ENCODE peak calls at places on chromosomes 5 and 9, in nine cellular contexts. One of them, this sample, is unnamed.

GRCh38 chr5:157165668-157166067 is 396 bp downstream of the GARIN3 start:
- DNase-seq in brain microvascular endothelial cell: no peak
- DNase-seq in neural progenitor cell: no peak
- DNase-seq in PC-3: no peak
- DNase-seq in mucosa of descending colon: no peak
- DNase-seq in prostate gland: no peak
- DNase-seq in psoas muscle: no peak
- DNase-seq in transverse colon: no peak
- DNase-seq in cardiac muscle cell: no peak
- DNase-seq in this sample: no peak

GRCh38 chr9:91580136-91580535 is 156.5 kb upstream of the NFIL3 start:
- DNase-seq in neural progenitor cell: no peak
- DNase-seq in psoas muscle: no peak
- DNase-seq in prostate gland: no peak
- DNase-seq in PC-3: peak; percentile 32
- DNase-seq in cardiac muscle cell: peak; percentile 63
- DNase-seq in brain microvascular endothelial cell: peak; percentile 59
- DNase-seq in mucosa of descending colon: no peak
- DNase-seq in transverse colon: no peak
- DNase-seq in this sample: no peak

GRCh38 chr5:18483386-18483785 is 849.1 kb downstream of the TAF11L14 start:
- DNase-seq in brain microvascular endothelial cell: no peak
- DNase-seq in prostate gland: no peak
- DNase-seq in transverse colon: no peak
- DNase-seq in psoas muscle: no peak
- DNase-seq in mucosa of descending colon: no peak
- DNase-seq in neural progenitor cell: no peak
- DNase-seq in PC-3: peak; percentile 92
- DNase-seq in cardiac muscle cell: no peak
- DNase-seq in this sample: no peak

GRCh38 chr9:80804873-80805272 is 884.5 kb downstream of the TLE1 start:
- DNase-seq in neural progenitor cell: no peak
- DNase-seq in psoas muscle: no peak
- DNase-seq in brain microvascular endothelial cell: no peak
- DNase-seq in PC-3: no peak
- DNase-seq in transverse colon: no peak
- DNase-seq in prostate gland: no peak
- DNase-seq in cardiac muscle cell: no peak
- DNase-seq in mucosa of descending colon: no peak
- DNase-seq in this sample: no peak

GRCh38 chr5:149680810-149681221 is 49.3 kb upstream of the PPARGC1B start:
- DNase-seq in PC-3: no peak
- DNase-seq in transverse colon: peak; percentile 26
- DNase-seq in cardiac muscle cell: peak; percentile 47
- DNase-seq in psoas muscle: peak; percentile 29
- DNase-seq in neural progenitor cell: no peak
- DNase-seq in prostate gland: no peak
- DNase-seq in brain microvascular endothelial cell: no peak
- DNase-seq in mucosa of descending colon: no peak
- DNase-seq in this sample: no peak

GRCh38 chr5:553874-554273 is 29.6 kb upstream of the SLC9A3 start:
- DNase-seq in mucosa of descending colon: peak; percentile 82
- DNase-seq in psoas muscle: no peak
- DNase-seq in cardiac muscle cell: no peak
- DNase-seq in transverse colon: peak; percentile 87
- DNase-seq in neural progenitor cell: no peak
- DNase-seq in brain microvascular endothelial cell: no peak
- DNase-seq in PC-3: peak; percentile 57
- DNase-seq in prostate gland: no peak
- DNase-seq in this sample: no peak

GRCh38 chr5:66963559-66963971 is 233.0 kb downstream of the CD180 start:
- DNase-seq in transverse colon: no peak
- DNase-seq in cardiac muscle cell: peak; percentile 70
- DNase-seq in PC-3: peak; percentile 57
- DNase-seq in mucosa of descending colon: no peak
- DNase-seq in neural progenitor cell: no peak
- DNase-seq in psoas muscle: no peak
- DNase-seq in brain microvascular endothelial cell: no peak
- DNase-seq in prostate gland: no peak
- DNase-seq in this sample: no peak

GRCh38 chr9:7320139-7320538 is 479.4 kb downstream of the DMAC1 start:
- DNase-seq in transverse colon: peak; percentile 8
- DNase-seq in prostate gland: no peak
- DNase-seq in mucosa of descending colon: no peak
- DNase-seq in psoas muscle: no peak
- DNase-seq in PC-3: peak; percentile 1
- DNase-seq in neural progenitor cell: no peak
- DNase-seq in brain microvascular endothelial cell: peak; percentile 78
- DNase-seq in cardiac muscle cell: no peak
- DNase-seq in this sample: no peak

GRCh38 chr9:81874228-81874627 is 54.0 kb upstream of the SPATA31D4 start:
- DNase-seq in prostate gland: no peak
- DNase-seq in neural progenitor cell: no peak
- DNase-seq in brain microvascular endothelial cell: no peak
- DNase-seq in transverse colon: no peak
- DNase-seq in psoas muscle: no peak
- DNase-seq in PC-3: no peak
- DNase-seq in cardiac muscle cell: no peak
- DNase-seq in mucosa of descending colon: no peak
- DNase-seq in this sample: no peak

GRCh38 chr5:143870871-143871632 is 59.1 kb downstream of the HMHB1 start:
- DNase-seq in neural progenitor cell: no peak
- DNase-seq in PC-3: peak; percentile 67
- DNase-seq in cardiac muscle cell: no peak
- DNase-seq in brain microvascular endothelial cell: no peak
- DNase-seq in mucosa of descending colon: no peak
- DNase-seq in prostate gland: no peak
- DNase-seq in transverse colon: peak; percentile 12
- DNase-seq in psoas muscle: no peak
- DNase-seq in this sample: no peak

GRCh38 chr5:73625905-73626811 is at the start of gene ARHGEF28:
- DNase-seq in transverse colon: peak; percentile 79
- DNase-seq in cardiac muscle cell: peak; percentile 66
- DNase-seq in psoas muscle: peak; percentile 65
- DNase-seq in brain microvascular endothelial cell: no peak
- DNase-seq in mucosa of descending colon: peak; percentile 86
- DNase-seq in PC-3: peak; percentile 80
- DNase-seq in prostate gland: peak; percentile 68
- DNase-seq in neural progenitor cell: peak; percentile 82
- DNase-seq in this sample: peak; percentile 2

GRCh38 chr5:139684350-139684880 is 36.3 kb downstream of the CXXC5 start:
- DNase-seq in mucosa of descending colon: no peak
- DNase-seq in brain microvascular endothelial cell: no peak
- DNase-seq in neural progenitor cell: no peak
- DNase-seq in psoas muscle: no peak
- DNase-seq in PC-3: no peak
- DNase-seq in cardiac muscle cell: no peak
- DNase-seq in transverse colon: no peak
- DNase-seq in prostate gland: no peak
- DNase-seq in this sample: no peak

GRCh38 chr5:139683295-139684271 is 35.4 kb downstream of the CXXC5 start:
- DNase-seq in psoas muscle: no peak
- DNase-seq in brain microvascular endothelial cell: no peak
- DNase-seq in mucosa of descending colon: no peak
- DNase-seq in neural progenitor cell: peak; percentile 18
- DNase-seq in prostate gland: no peak
- DNase-seq in transverse colon: no peak
- DNase-seq in PC-3: no peak
- DNase-seq in cardiac muscle cell: no peak
- DNase-seq in this sample: no peak

GRCh38 chr5:139686356-139686918 is 38.3 kb downstream of the CXXC5 start:
- DNase-seq in brain microvascular endothelial cell: no peak
- DNase-seq in PC-3: no peak
- DNase-seq in prostate gland: no peak
- DNase-seq in mucosa of descending colon: no peak
- DNase-seq in cardiac muscle cell: no peak
- DNase-seq in neural progenitor cell: no peak
- DNase-seq in psoas muscle: no peak
- DNase-seq in transverse colon: no peak
- DNase-seq in this sample: no peak

GRCh38 chr5:139685886-139686285 is 37.7 kb downstream of the CXXC5 start:
- DNase-seq in psoas muscle: no peak
- DNase-seq in mucosa of descending colon: no peak
- DNase-seq in brain microvascular endothelial cell: no peak
- DNase-seq in cardiac muscle cell: no peak
- DNase-seq in prostate gland: no peak
- DNase-seq in transverse colon: no peak
- DNase-seq in PC-3: no peak
- DNase-seq in neural progenitor cell: no peak
- DNase-seq in this sample: no peak

GRCh38 chr5:139684881-139685749 is 37.0 kb downstream of the CXXC5 start:
- DNase-seq in psoas muscle: peak; percentile 71
- DNase-seq in neural progenitor cell: peak; percentile 40
- DNase-seq in brain microvascular endothelial cell: no peak
- DNase-seq in transverse colon: no peak
- DNase-seq in cardiac muscle cell: no peak
- DNase-seq in prostate gland: no peak
- DNase-seq in mucosa of descending colon: no peak
- DNase-seq in PC-3: no peak
- DNase-seq in this sample: no peak
- TF ChIP-seq CTCF in psoas muscle: peak; percentile 35
- TF ChIP-seq CTCF in neural progenitor cell: peak; percentile 42
- TF ChIP-seq CTCF in brain microvascular endothelial cell: peak; percentile 38
- TF ChIP-seq CTCF in transverse colon: no peak
- TF ChIP-seq CTCF in cardiac muscle cell: no peak
- TF ChIP-seq CTCF in prostate gland: peak; percentile 4
- TF ChIP-seq CTCF in mucosa of descending colon: no peak
- TF ChIP-seq CTCF in PC-3: peak; percentile 32
- TF ChIP-seq CTCF in this sample: peak; percentile 29

GRCh38 chr5:179892255-179892654 is 15.4 kb downstream of the TBC1D9B start:
- DNase-seq in prostate gland: no peak
- DNase-seq in psoas muscle: no peak
- DNase-seq in transverse colon: no peak
- DNase-seq in mucosa of descending colon: no peak
- DNase-seq in neural progenitor cell: no peak
- DNase-seq in brain microvascular endothelial cell: no peak
- DNase-seq in cardiac muscle cell: no peak
- DNase-seq in PC-3: no peak
- DNase-seq in this sample: no peak
- H3K36me3 ChIP-seq in prostate gland: peaks cover 29% of the 10 kb centered on the region
- H3K36me3 ChIP-seq in psoas muscle: peaks cover 99% of the 10 kb centered on the region
- H3K36me3 ChIP-seq in transverse colon: no peaks in the 10 kb centered on the region
- H3K36me3 ChIP-seq in mucosa of descending colon: peaks cover 17% of the 10 kb centered on the region
- H3K36me3 ChIP-seq in neural progenitor cell: no peaks in the 10 kb centered on the region
- H3K36me3 ChIP-seq in brain microvascular endothelial cell: peaks cover 82% of the 10 kb centered on the region
- H3K36me3 ChIP-seq in cardiac muscle cell: peaks cover 36% of the 10 kb centered on the region
- H3K36me3 ChIP-seq in PC-3: peaks cover 8% of the 10 kb centered on the region
- H3K36me3 ChIP-seq in this sample: peaks cover 80% of the 10 kb centered on the region

DNA sequence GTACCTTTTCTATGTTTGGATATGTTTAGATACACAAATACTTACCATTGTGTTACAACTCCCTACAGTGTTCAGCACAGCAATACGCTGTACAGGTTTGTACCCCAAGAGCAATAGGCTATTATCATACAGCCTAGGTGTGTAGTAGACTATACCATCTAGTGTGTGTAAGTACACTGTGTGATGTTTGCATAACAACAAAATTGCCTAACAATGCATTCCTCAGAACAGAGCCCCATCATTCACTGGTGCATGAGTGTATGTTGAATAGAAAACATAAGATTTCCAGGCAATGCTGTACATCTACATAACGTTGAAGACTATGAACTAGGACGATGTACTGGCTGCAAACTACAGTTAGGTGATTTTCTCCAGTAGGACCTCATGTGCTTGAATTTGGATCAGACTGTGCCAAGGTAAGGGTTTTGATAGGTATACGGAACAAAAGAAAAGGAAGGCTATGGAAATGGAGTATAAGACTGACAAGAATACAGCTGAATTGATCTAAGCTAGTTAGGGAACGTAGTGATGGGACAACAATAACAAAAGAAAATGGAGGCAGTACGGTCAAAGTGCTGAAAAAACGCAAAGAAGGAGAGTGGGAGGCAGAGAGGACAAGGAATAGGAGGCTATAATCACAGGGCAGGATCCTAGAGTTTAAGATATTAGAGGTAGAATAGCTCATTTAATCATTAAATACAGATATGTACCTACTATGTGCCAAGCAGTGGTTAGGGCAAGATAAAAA is 46.9 kb downstream of the FNIP1 start:
- DNase-seq in neural progenitor cell: no peak
- DNase-seq in mucosa of descending colon: no peak
- DNase-seq in brain microvascular endothelial cell: no peak
- DNase-seq in transverse colon: no peak
- DNase-seq in cardiac muscle cell: no peak
- DNase-seq in psoas muscle: no peak
- DNase-seq in prostate gland: no peak
- DNase-seq in PC-3: no peak
- DNase-seq in this sample: no peak
- TF ChIP-seq CTCF in neural progenitor cell: no peak
- TF ChIP-seq CTCF in mucosa of descending colon: no peak
- TF ChIP-seq CTCF in brain microvascular endothelial cell: no peak
- TF ChIP-seq CTCF in transverse colon: no peak
- TF ChIP-seq CTCF in cardiac muscle cell: no peak
- TF ChIP-seq CTCF in psoas muscle: no peak
- TF ChIP-seq CTCF in prostate gland: no peak
- TF ChIP-seq CTCF in PC-3: no peak
- TF ChIP-seq CTCF in this sample: no peak

GRCh38 chr5:141611289-141611688 is 7.5 kb downstream of the DIAPH1 start:
- DNase-seq in PC-3: no peak
- DNase-seq in mucosa of descending colon: no peak
- DNase-seq in brain microvascular endothelial cell: no peak
- DNase-seq in neural progenitor cell: peak; percentile 42
- DNase-seq in psoas muscle: no peak
- DNase-seq in cardiac muscle cell: no peak
- DNase-seq in prostate gland: no peak
- DNase-seq in transverse colon: no peak
- DNase-seq in this sample: no peak

GRCh38 chr5:141609044-141609443 is 9.8 kb downstream of the DIAPH1 start:
- DNase-seq in mucosa of descending colon: no peak
- DNase-seq in prostate gland: no peak
- DNase-seq in cardiac muscle cell: no peak
- DNase-seq in brain microvascular endothelial cell: no peak
- DNase-seq in transverse colon: no peak
- DNase-seq in PC-3: no peak
- DNase-seq in psoas muscle: no peak
- DNase-seq in neural progenitor cell: no peak
- DNase-seq in this sample: no peak

GRCh38 chr5:141605523-141606277 is 13.1 kb downstream of the DIAPH1 start:
- DNase-seq in mucosa of descending colon: no peak
- DNase-seq in neural progenitor cell: no peak
- DNase-seq in transverse colon: peak; percentile 60
- DNase-seq in psoas muscle: no peak
- DNase-seq in cardiac muscle cell: no peak
- DNase-seq in prostate gland: no peak
- DNase-seq in PC-3: no peak
- DNase-seq in brain microvascular endothelial cell: peak; percentile 92
- DNase-seq in this sample: peak; percentile 14

GRCh38 chr5:141608557-141608956 is 10.2 kb downstream of the DIAPH1 start:
- DNase-seq in prostate gland: no peak
- DNase-seq in psoas muscle: no peak
- DNase-seq in neural progenitor cell: no peak
- DNase-seq in cardiac muscle cell: no peak
- DNase-seq in transverse colon: no peak
- DNase-seq in mucosa of descending colon: no peak
- DNase-seq in PC-3: no peak
- DNase-seq in brain microvascular endothelial cell: no peak
- DNase-seq in this sample: no peak

DNA sequence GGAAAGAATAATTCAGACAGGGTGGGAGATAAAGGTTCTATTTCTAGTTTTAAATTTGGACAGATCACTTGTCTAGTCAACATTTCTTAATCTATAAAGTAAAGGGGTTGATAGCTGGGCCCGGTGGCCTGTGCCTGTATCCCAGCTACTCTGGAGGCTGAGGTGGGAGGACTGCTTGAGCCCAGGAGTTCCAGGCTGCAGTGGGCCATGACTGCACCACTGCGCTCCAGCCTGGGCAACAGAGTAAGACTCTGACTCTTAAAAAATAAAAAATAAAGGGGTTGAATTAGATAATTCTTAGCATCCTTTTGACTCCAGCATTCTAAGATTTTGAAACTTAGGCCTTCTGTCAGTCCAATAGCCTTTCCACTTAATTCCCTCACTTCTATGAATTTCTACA is 10.8 kb downstream of the DIAPH1 start:
- DNase-seq in brain microvascular endothelial cell: no peak
- DNase-seq in mucosa of descending colon: no peak
- DNase-seq in prostate gland: no peak
- DNase-seq in neural progenitor cell: no peak
- DNase-seq in PC-3: no peak
- DNase-seq in psoas muscle: no peak
- DNase-seq in cardiac muscle cell: no peak
- DNase-seq in transverse colon: no peak
- DNase-seq in this sample: no peak
- H3K36me3 ChIP-seq in brain microvascular endothelial cell: no peaks in the 10 kb centered on the region
- H3K36me3 ChIP-seq in mucosa of descending colon: no peaks in the 10 kb centered on the region
- H3K36me3 ChIP-seq in prostate gland: no peaks in the 10 kb centered on the region
- H3K36me3 ChIP-seq in neural progenitor cell: no peaks in the 10 kb centered on the region
- H3K36me3 ChIP-seq in PC-3: no peaks in the 10 kb centered on the region
- H3K36me3 ChIP-seq in psoas muscle: peaks cover 9% of the 10 kb centered on the region
- H3K36me3 ChIP-seq in cardiac muscle cell: no peaks in the 10 kb centered on the region
- H3K36me3 ChIP-seq in transverse colon: no peaks in the 10 kb centered on the region
- H3K36me3 ChIP-seq in this sample: no peaks in the 10 kb centered on the region

This sample was measured in thoracic aorta.